ENCODE peak calls at places on chromosomes 5 and 9, in seven cellular contexts. One of them, this sample, is unnamed.

GRCh38 chr9:78607853-78608252 is 310.9 kb downstream of the PSAT1 start:
- DNase-seq in cardiac fibroblast: no peak
- DNase-seq in iris pigment epithelial cell: no peak
- DNase-seq in fibroblast of the aortic adventitia: no peak
- DNase-seq in RCC 7860: no peak
- DNase-seq in GM20000: no peak
- DNase-seq in naive thymus-derived CD8-positive, alpha-beta T cell: no peak
- DNase-seq in this sample: no peak

GRCh38 chr9:18037981-18038380 is 436.0 kb upstream of the ADAMTSL1 start:
- DNase-seq in cardiac fibroblast: no peak
- DNase-seq in iris pigment epithelial cell: no peak
- DNase-seq in fibroblast of the aortic adventitia: no peak
- DNase-seq in RCC 7860: no peak
- DNase-seq in GM20000: no peak
- DNase-seq in naive thymus-derived CD8-positive, alpha-beta T cell: no peak
- DNase-seq in this sample: no peak

GRCh38 chr5:167699434-167699833 is 592.0 kb upstream of the WWC1 start:
- DNase-seq in cardiac fibroblast: peak; percentile 99
- DNase-seq in iris pigment epithelial cell: peak; percentile 100
- DNase-seq in fibroblast of the aortic adventitia: peak; percentile 99
- DNase-seq in RCC 7860: peak; percentile 100
- DNase-seq in GM20000: no peak
- DNase-seq in naive thymus-derived CD8-positive, alpha-beta T cell: no peak
- DNase-seq in this sample: no peak

GRCh38 chr5:59487838-59488729 is 405.4 kb downstream of the PDE4D start:
- DNase-seq in cardiac fibroblast: no peak
- DNase-seq in iris pigment epithelial cell: no peak
- DNase-seq in fibroblast of the aortic adventitia: no peak
- DNase-seq in RCC 7860: no peak
- DNase-seq in GM20000: no peak
- DNase-seq in naive thymus-derived CD8-positive, alpha-beta T cell: no peak
- DNase-seq in this sample: no peak

GRCh38 chr9:396397-396796 is 181.7 kb downstream of the DOCK8 start:
- DNase-seq in cardiac fibroblast: no peak
- DNase-seq in iris pigment epithelial cell: no peak
- DNase-seq in fibroblast of the aortic adventitia: no peak
- DNase-seq in RCC 7860: no peak
- DNase-seq in GM20000: no peak
- DNase-seq in naive thymus-derived CD8-positive, alpha-beta T cell: no peak
- DNase-seq in this sample: no peak

GRCh38 chr5:19322716-19323485 is 665.1 kb downstream of the CDH18 start:
- DNase-seq in cardiac fibroblast: no peak
- DNase-seq in iris pigment epithelial cell: peak; percentile 10
- DNase-seq in fibroblast of the aortic adventitia: peak; percentile 29
- DNase-seq in RCC 7860: peak; percentile 42
- DNase-seq in GM20000: no peak
- DNase-seq in naive thymus-derived CD8-positive, alpha-beta T cell: no peak
- DNase-seq in this sample: no peak

GRCh38 chr9:132192728-132193127 is 30.9 kb downstream of the NTNG2 start:
- DNase-seq in cardiac fibroblast: no peak
- DNase-seq in iris pigment epithelial cell: peak; percentile 23
- DNase-seq in fibroblast of the aortic adventitia: no peak
- DNase-seq in RCC 7860: no peak
- DNase-seq in GM20000: no peak
- DNase-seq in naive thymus-derived CD8-positive, alpha-beta T cell: no peak
- DNase-seq in this sample: peak; percentile 23

GRCh38 chr9:14935917-14936316 is 25.7 kb upstream of the FREM1 start:
- DNase-seq in cardiac fibroblast: no peak
- DNase-seq in iris pigment epithelial cell: no peak
- DNase-seq in fibroblast of the aortic adventitia: no peak
- DNase-seq in RCC 7860: no peak
- DNase-seq in GM20000: no peak
- DNase-seq in naive thymus-derived CD8-positive, alpha-beta T cell: no peak
- DNase-seq in this sample: no peak

GRCh38 chr5:168163966-168164365 is 127.5 kb upstream of the WWC1 start:
- DNase-seq in cardiac fibroblast: no peak
- DNase-seq in iris pigment epithelial cell: no peak
- DNase-seq in fibroblast of the aortic adventitia: no peak
- DNase-seq in RCC 7860: peak; percentile 54
- DNase-seq in GM20000: no peak
- DNase-seq in naive thymus-derived CD8-positive, alpha-beta T cell: no peak
- DNase-seq in this sample: no peak

This sample was measured in lung microvascular endothelial cell.